ENCODE peak calls at places on chromosomes 16 and 17, in four cellular contexts. One of them, this sample, is unnamed.

GRCh38 chr16:57409870-57410585 is 5.5 kb downstream of the CCL17 start:
- DNase-seq in RWPE1: no peak
- DNase-seq in fibroblast of mammary gland: no peak
- DNase-seq in T-helper 17 cell: no peak
- DNase-seq in this sample: no peak

GRCh38 chr17:26818736-26819135 is 475.2 kb upstream of the WSB1 start:
- DNase-seq in fibroblast of mammary gland: peak
- DNase-seq in RWPE1: no peak
- DNase-seq in T-helper 17 cell: no peak
- DNase-seq in this sample: no peak

GRCh38 chr17:11499881-11500280 is 98.4 kb upstream of the DNAH9 start:
- DNase-seq in T-helper 17 cell: no peak
- DNase-seq in RWPE1: no peak
- DNase-seq in fibroblast of mammary gland: no peak
- DNase-seq in this sample: no peak

GRCh38 chr16:56041556-56042140 is 149.6 kb upstream of the GNAO1 start:
- DNase-seq in RWPE1: peak
- DNase-seq in T-helper 17 cell: peak
- DNase-seq in fibroblast of mammary gland: no peak
- DNase-seq in this sample: no peak

GRCh38 chr17:48241131-48241591 is 133.6 kb downstream of the SNX11 start:
- DNase-seq in T-helper 17 cell: no peak
- DNase-seq in fibroblast of mammary gland: peak
- DNase-seq in RWPE1: peak
- DNase-seq in this sample: no peak

GRCh38 chr17:32917081-32917480 is 10.9 kb upstream of the TMEM98 start:
- DNase-seq in RWPE1: no peak
- DNase-seq in T-helper 17 cell: no peak
- DNase-seq in fibroblast of mammary gland: peak
- DNase-seq in this sample: no peak

GRCh38 chr17:82848022-82848592 is 8.3 kb upstream of the ZNF750 start:
- DNase-seq in RWPE1: peak
- DNase-seq in fibroblast of mammary gland: peak
- DNase-seq in T-helper 17 cell: no peak
- DNase-seq in this sample: no peak

GRCh38 chr16:4272114-4272954 is 489 bp downstream of the TFAP4 start:
- DNase-seq in T-helper 17 cell: no peak
- DNase-seq in fibroblast of mammary gland: peak
- DNase-seq in RWPE1: peak
- DNase-seq in this sample: no peak

GRCh38 chr16:13919330-13919682 is 648 bp upstream of the ERCC4 start:
- DNase-seq in fibroblast of mammary gland: peak
- DNase-seq in T-helper 17 cell: no peak
- DNase-seq in RWPE1: peak
- DNase-seq in this sample: peak

GRCh38 chr16:84158455-84158854 is 13.3 kb downstream of the DNAAF1 start:
- DNase-seq in T-helper 17 cell: no peak
- DNase-seq in RWPE1: no peak
- DNase-seq in fibroblast of mammary gland: no peak
- DNase-seq in this sample: no peak

GRCh38 chr16:4297480-4297879 is 18.4 kb upstream of the GLIS2 start:
- DNase-seq in T-helper 17 cell: no peak
- DNase-seq in RWPE1: no peak
- DNase-seq in fibroblast of mammary gland: no peak
- DNase-seq in this sample: no peak

GRCh38 chr16:48911700-48912099 is 301.7 kb upstream of the N4BP1 start:
- DNase-seq in RWPE1: no peak
- DNase-seq in fibroblast of mammary gland: peak
- DNase-seq in T-helper 17 cell: no peak
- DNase-seq in this sample: no peak

GRCh38 chr17:76243826-76244679 is 3.8 kb upstream of the RNF157 start:
- DNase-seq in RWPE1: no peak
- DNase-seq in T-helper 17 cell: no peak
- DNase-seq in fibroblast of mammary gland: peak
- DNase-seq in this sample: no peak

GRCh38 chr16:3142770-3143169 is 7.9 kb downstream of the ZNF213 start:
- DNase-seq in T-helper 17 cell: no peak
- DNase-seq in RWPE1: no peak
- DNase-seq in fibroblast of mammary gland: no peak
- DNase-seq in this sample: no peak

GRCh38 chr16:87303431-87303930 is 13.7 kb downstream of the C16orf95 start:
- DNase-seq in T-helper 17 cell: no peak
- DNase-seq in fibroblast of mammary gland: no peak
- DNase-seq in RWPE1: no peak
- DNase-seq in this sample: no peak

GRCh38 chr17:33686171-33686570 is 393.1 kb upstream of the ASIC2 start:
- DNase-seq in fibroblast of mammary gland: peak
- DNase-seq in RWPE1: peak
- DNase-seq in T-helper 17 cell: no peak
- DNase-seq in this sample: no peak

GRCh38 chr17:66200685-66201092 is 8.8 kb upstream of the CEP112 start:
- DNase-seq in fibroblast of mammary gland: peak
- DNase-seq in RWPE1: peak
- DNase-seq in T-helper 17 cell: peak
- DNase-seq in this sample: no peak

GRCh38 chr17:8091033-8091687 is 3.6 kb upstream of the ALOX12B start:
- DNase-seq in RWPE1: no peak
- DNase-seq in T-helper 17 cell: no peak
- DNase-seq in fibroblast of mammary gland: no peak
- DNase-seq in this sample: no peak

GRCh38 chr17:42672038-42672437 is 4.8 kb downstream of the PLEKHH3 start:
- DNase-seq in RWPE1: peak
- DNase-seq in fibroblast of mammary gland: no peak
- DNase-seq in T-helper 17 cell: no peak
- DNase-seq in this sample: no peak

GRCh38 chr16:6081320-6081976 is 983.9 kb upstream of the EEF2KMT start:
- DNase-seq in fibroblast of mammary gland: no peak
- DNase-seq in T-helper 17 cell: no peak
- DNase-seq in RWPE1: peak
- DNase-seq in this sample: no peak

GRCh38 chr17:8475227-8475626 is 39.5 kb downstream of the NDEL1 start:
- DNase-seq in fibroblast of mammary gland: no peak
- DNase-seq in T-helper 17 cell: no peak
- DNase-seq in RWPE1: no peak
- DNase-seq in this sample: no peak

GRCh38 chr16:75742424-75743047 is 16.2 kb upstream of the CPHXL start:
- DNase-seq in RWPE1: no peak
- DNase-seq in fibroblast of mammary gland: peak
- DNase-seq in T-helper 17 cell: no peak
- DNase-seq in this sample: no peak